ENCODE peak calls at places on chromosome 18, in five cellular contexts. One of them, this sample, is unnamed.

GRCh38 chr18:68387246-68387645 is 327.7 kb downstream of the TMX3 start:
- DNase-seq in HL-60: no peak
- DNase-seq in AG04450: no peak
- DNase-seq in substantia nigra: no peak
- DNase-seq in right atrium auricular region: no peak
- DNase-seq in this sample: no peak

GRCh38 chr18:24633121-24633520 is 172.7 kb downstream of the HRH4 start:
- DNase-seq in HL-60: no peak
- DNase-seq in AG04450: no peak
- DNase-seq in substantia nigra: no peak
- DNase-seq in right atrium auricular region: no peak
- DNase-seq in this sample: no peak

GRCh38 chr18:52888014-52888413 is 548.0 kb downstream of the DCC start:
- DNase-seq in HL-60: no peak
- DNase-seq in AG04450: no peak
- DNase-seq in substantia nigra: no peak
- DNase-seq in right atrium auricular region: no peak
- DNase-seq in this sample: no peak

GRCh38 chr18:66752733-66753132 is 148.8 kb upstream of the CDH19 start:
- DNase-seq in HL-60: no peak
- DNase-seq in AG04450: no peak
- DNase-seq in substantia nigra: no peak
- DNase-seq in right atrium auricular region: no peak
- DNase-seq in this sample: no peak

GRCh38 chr18:9319333-9319732 is 15.2 kb upstream of the TWSG1 start:
- DNase-seq in HL-60: no peak
- DNase-seq in AG04450: no peak
- DNase-seq in substantia nigra: no peak
- DNase-seq in right atrium auricular region: no peak
- DNase-seq in this sample: no peak

GRCh38 chr18:3585656-3586509 is 135.9 kb downstream of the TGIF1 start:
- DNase-seq in HL-60: peak; percentile 92
- DNase-seq in AG04450: no peak
- DNase-seq in substantia nigra: peak; percentile 35
- DNase-seq in right atrium auricular region: peak; percentile 78
- DNase-seq in this sample: peak; percentile 44

GRCh38 chr18:26685438-26686173 is 137.3 kb upstream of the KCTD1 start:
- DNase-seq in HL-60: no peak
- DNase-seq in AG04450: no peak
- DNase-seq in substantia nigra: no peak
- DNase-seq in right atrium auricular region: no peak
- DNase-seq in this sample: no peak

GRCh38 chr18:8948471-8949149 is 153.9 kb upstream of the NDUFV2 start:
- DNase-seq in HL-60: no peak
- DNase-seq in AG04450: peak; percentile 80
- DNase-seq in substantia nigra: no peak
- DNase-seq in right atrium auricular region: no peak
- DNase-seq in this sample: no peak

GRCh38 chr18:11176416-11176815 is 27.0 kb upstream of the PIEZO2 start:
- DNase-seq in HL-60: no peak
- DNase-seq in AG04450: peak; percentile 16
- DNase-seq in substantia nigra: no peak
- DNase-seq in right atrium auricular region: no peak
- DNase-seq in this sample: no peak

GRCh38 chr18:49020621-49021021 is 69.9 kb upstream of the SMAD7 start:
- DNase-seq in HL-60: no peak
- DNase-seq in AG04450: no peak
- DNase-seq in substantia nigra: no peak
- DNase-seq in right atrium auricular region: no peak
- DNase-seq in this sample: no peak

GRCh38 chr18:34158881-34159690 is 65.6 kb downstream of the NOL4 start:
- DNase-seq in HL-60: no peak
- DNase-seq in AG04450: no peak
- DNase-seq in substantia nigra: peak; percentile 49
- DNase-seq in right atrium auricular region: no peak
- DNase-seq in this sample: peak; percentile 45

GRCh38 chr18:50594012-50594411 is 34.1 kb downstream of the MAPK4 start:
- DNase-seq in HL-60: no peak
- DNase-seq in AG04450: no peak
- DNase-seq in substantia nigra: no peak
- DNase-seq in right atrium auricular region: no peak
- DNase-seq in this sample: no peak

GRCh38 chr18:24014986-24015896 is 687 bp downstream of the TTC39C start:
- DNase-seq in HL-60: no peak
- DNase-seq in AG04450: no peak
- DNase-seq in substantia nigra: no peak
- DNase-seq in right atrium auricular region: peak; percentile 77
- DNase-seq in this sample: peak; percentile 19

GRCh38 chr18:47931707-47932103 is 1.2 kb upstream of the SMAD2 start:
- DNase-seq in HL-60: peak; percentile 82
- DNase-seq in AG04450: no peak
- DNase-seq in substantia nigra: no peak
- DNase-seq in right atrium auricular region: no peak
- DNase-seq in this sample: no peak

GRCh38 chr18:53745228-53745967 is 479.1 kb downstream of the MBD2 start:
- DNase-seq in HL-60: no peak
- DNase-seq in AG04450: no peak
- DNase-seq in substantia nigra: no peak
- DNase-seq in right atrium auricular region: no peak
- DNase-seq in this sample: no peak

GRCh38 chr18:27921904-27922541 is 254.9 kb downstream of the CDH2 start:
- DNase-seq in HL-60: no peak
- DNase-seq in AG04450: peak; percentile 11
- DNase-seq in substantia nigra: no peak
- DNase-seq in right atrium auricular region: no peak
- DNase-seq in this sample: no peak

GRCh38 chr18:34921271-34921670 is 119.9 kb upstream of the MAPRE2 start:
- DNase-seq in HL-60: no peak
- DNase-seq in AG04450: no peak
- DNase-seq in substantia nigra: no peak
- DNase-seq in right atrium auricular region: no peak
- DNase-seq in this sample: no peak

GRCh38 chr18:5543854-5544389 is at the start of gene EPB41L3:
- DNase-seq in HL-60: peak; percentile 50
- DNase-seq in AG04450: no peak
- DNase-seq in substantia nigra: no peak
- DNase-seq in right atrium auricular region: no peak
- DNase-seq in this sample: no peak

GRCh38 chr18:2301316-2301715 is 270.0 kb downstream of the METTL4 start:
- DNase-seq in HL-60: no peak
- DNase-seq in AG04450: no peak
- DNase-seq in substantia nigra: no peak
- DNase-seq in right atrium auricular region: no peak
- DNase-seq in this sample: no peak
- H3K27ac ChIP-seq in HL-60: no peak overlapping the region
- H3K27ac ChIP-seq in AG04450: no peak overlapping the region
- H3K27ac ChIP-seq in substantia nigra: no peak overlapping the region
- H3K27ac ChIP-seq in right atrium auricular region: no peak overlapping the region
- H3K27ac ChIP-seq in this sample: no peak overlapping the region

DNA sequence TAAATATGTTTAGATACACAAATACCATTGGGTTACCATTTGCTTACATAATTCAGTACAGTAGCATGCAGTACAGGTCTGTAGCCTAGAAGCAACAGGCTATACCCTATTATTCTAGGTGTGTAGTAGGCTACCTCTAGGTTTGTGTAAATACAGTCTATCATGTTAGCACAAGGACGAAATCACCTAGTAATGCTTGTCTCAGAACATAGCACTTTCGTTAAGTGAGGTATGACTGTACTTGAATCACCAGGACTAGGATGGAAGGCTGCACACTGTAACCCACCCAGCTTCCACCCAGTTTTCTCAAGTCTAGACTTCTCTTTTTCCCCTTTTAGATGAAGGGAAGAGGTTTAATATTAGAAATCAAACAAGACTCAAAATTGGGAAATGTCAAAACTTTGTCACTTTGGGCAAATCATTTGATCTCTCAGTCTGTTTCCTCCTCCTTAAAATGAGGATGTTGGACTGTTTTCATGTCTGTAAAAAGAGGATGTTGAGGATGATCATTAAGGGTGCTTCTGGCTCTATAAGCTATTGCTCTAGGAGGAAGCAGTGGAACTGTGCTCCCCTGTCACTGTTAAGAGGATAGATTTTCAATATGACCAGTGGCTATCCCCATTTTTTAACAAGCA is 3.8 kb upstream of the SOCS6 start:
- DNase-seq in HL-60: no peak
- DNase-seq in AG04450: no peak
- DNase-seq in substantia nigra: no peak
- DNase-seq in right atrium auricular region: no peak
- DNase-seq in this sample: no peak
- H3K27ac ChIP-seq in HL-60: peak overlapping the region; percentile 1
- H3K27ac ChIP-seq in AG04450: no peak overlapping the region
- H3K27ac ChIP-seq in substantia nigra: no peak overlapping the region
- H3K27ac ChIP-seq in right atrium auricular region: no peak overlapping the region
- H3K27ac ChIP-seq in this sample: peak overlapping the region; percentile 9

GRCh38 chr18:79397288-79397829 is 1.6 kb downstream of the NFATC1 start:
- DNase-seq in HL-60: no peak
- DNase-seq in AG04450: no peak
- DNase-seq in substantia nigra: no peak
- DNase-seq in right atrium auricular region: no peak
- DNase-seq in this sample: no peak
- H3K27ac ChIP-seq in HL-60: no peak overlapping the region
- H3K27ac ChIP-seq in AG04450: no peak overlapping the region
- H3K27ac ChIP-seq in substantia nigra: no peak overlapping the region
- H3K27ac ChIP-seq in right atrium auricular region: no peak overlapping the region
- H3K27ac ChIP-seq in this sample: no peak overlapping the region

DNA sequence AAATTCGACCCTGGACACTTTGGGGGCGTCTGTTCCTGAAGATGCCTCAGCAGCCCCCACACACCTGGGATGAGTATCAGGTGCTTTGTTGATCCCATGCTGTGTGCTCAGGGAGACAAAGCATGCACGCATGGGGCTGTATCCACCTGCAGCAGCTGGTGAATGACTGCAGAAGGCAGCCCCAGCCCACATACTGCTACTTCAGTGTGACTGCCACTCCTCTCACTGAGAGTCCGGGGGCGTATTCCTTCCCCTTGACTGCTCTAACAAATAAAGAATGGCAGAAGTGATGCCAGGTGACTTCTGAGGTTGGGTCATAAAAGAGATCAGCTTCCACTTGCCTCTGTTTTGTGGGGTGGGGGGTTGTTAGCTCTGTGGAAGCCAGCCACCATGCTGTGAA is 289.5 kb downstream of the CELF4 start:
- DNase-seq in HL-60: no peak
- DNase-seq in AG04450: no peak
- DNase-seq in substantia nigra: no peak
- DNase-seq in right atrium auricular region: no peak
- DNase-seq in this sample: peak; percentile 32
- H3K27ac ChIP-seq in HL-60: no peak overlapping the region
- H3K27ac ChIP-seq in AG04450: no peak overlapping the region
- H3K27ac ChIP-seq in substantia nigra: no peak overlapping the region
- H3K27ac ChIP-seq in right atrium auricular region: no peak overlapping the region
- H3K27ac ChIP-seq in this sample: no peak overlapping the region

GRCh38 chr18:22711381-22711717 is 221.8 kb upstream of the RBBP8 start:
- DNase-seq in HL-60: no peak
- DNase-seq in AG04450: no peak
- DNase-seq in substantia nigra: no peak
- DNase-seq in right atrium auricular region: no peak
- DNase-seq in this sample: no peak
- H3K27ac ChIP-seq in HL-60: no peak overlapping the region
- H3K27ac ChIP-seq in AG04450: no peak overlapping the region
- H3K27ac ChIP-seq in substantia nigra: no peak overlapping the region
- H3K27ac ChIP-seq in right atrium auricular region: peak overlapping the region; percentile 75
- H3K27ac ChIP-seq in this sample: no peak overlapping the region

GRCh38 chr18:77263471-77263774 is 13.8 kb downstream of the GALR1 start:
- DNase-seq in HL-60: no peak
- DNase-seq in AG04450: no peak
- DNase-seq in substantia nigra: no peak
- DNase-seq in right atrium auricular region: no peak
- DNase-seq in this sample: no peak
- H3K27ac ChIP-seq in HL-60: no peak overlapping the region
- H3K27ac ChIP-seq in AG04450: no peak overlapping the region
- H3K27ac ChIP-seq in substantia nigra: no peak overlapping the region
- H3K27ac ChIP-seq in right atrium auricular region: no peak overlapping the region
- H3K27ac ChIP-seq in this sample: no peak overlapping the region

DNA sequence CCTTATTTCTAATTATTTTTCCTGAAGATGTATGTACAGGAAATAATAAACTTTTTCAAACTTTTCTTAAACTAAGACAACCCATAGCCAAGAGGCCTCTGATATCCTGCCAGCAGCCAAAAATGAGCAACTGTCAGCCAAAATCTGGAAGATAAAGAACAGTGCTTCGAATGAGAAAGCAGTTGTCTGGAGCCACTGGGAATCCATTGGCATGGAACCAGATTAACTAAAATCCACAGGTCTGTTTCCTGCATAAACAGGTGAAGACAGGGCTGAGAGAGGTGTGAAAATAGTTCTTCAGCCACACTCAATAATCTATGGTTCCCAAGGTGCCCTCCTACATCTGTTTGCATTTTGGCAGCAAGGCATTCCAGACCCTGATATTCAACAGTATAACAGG is 1076.7 kb upstream of the PIK3C3 start:
- DNase-seq in HL-60: no peak
- DNase-seq in AG04450: no peak
- DNase-seq in substantia nigra: no peak
- DNase-seq in right atrium auricular region: no peak
- DNase-seq in this sample: no peak
- H3K27ac ChIP-seq in HL-60: no peak overlapping the region
- H3K27ac ChIP-seq in AG04450: no peak overlapping the region
- H3K27ac ChIP-seq in substantia nigra: no peak overlapping the region
- H3K27ac ChIP-seq in right atrium auricular region: no peak overlapping the region
- H3K27ac ChIP-seq in this sample: no peak overlapping the region

GRCh38 chr18:63271881-63272299 is 47.7 kb downstream of the BCL2 start:
- DNase-seq in HL-60: no peak
- DNase-seq in AG04450: no peak
- DNase-seq in substantia nigra: no peak
- DNase-seq in right atrium auricular region: no peak
- DNase-seq in this sample: no peak
- H3K27ac ChIP-seq in HL-60: no peak overlapping the region
- H3K27ac ChIP-seq in AG04450: no peak overlapping the region
- H3K27ac ChIP-seq in substantia nigra: no peak overlapping the region
- H3K27ac ChIP-seq in right atrium auricular region: no peak overlapping the region
- H3K27ac ChIP-seq in this sample: no peak overlapping the region